ENCODE peak calls at places on chromosomes 11 and 22, in seven cellular contexts. A, Q, H, S, N, X and F are unnamed samples.

GRCh38 chr22:49829044-49829719 is 1.5 kb upstream of the BRD1 start:
- DNase-seq in A (no peak), Q (no peak), H (no peak), S (no peak), N (no peak), X (no peak), F (no peak)

GRCh38 chr22:41816241-41816640 is 15.8 kb downstream of the CCDC134 start:
- DNase-seq in A (no peak), Q (no peak), H (no peak), S (no peak), N (no peak), X (no peak), F (no peak)

GRCh38 chr11:75244052-75244814 is 3.7 kb downstream of the TPBGL start:
- DNase-seq in A (no peak), Q (no peak), H (no peak), S (no peak), N (no peak), X (no peak), F (no peak)

GRCh38 chr11:38392176-38392575 is 1794.1 kb upstream of the RAG2 start:
- DNase-seq in A (no peak), Q (no peak), H (no peak), S (no peak), N (no peak), X (no peak), F (no peak)

GRCh38 chr11:34650528-34650927 is 29.6 kb downstream of the EHF start:
- DNase-seq in A (no peak), Q (no peak), H (no peak), S (peak), N (peak), X (no peak), F (peak)

GRCh38 chr22:35039625-35040024 is 26.3 kb upstream of the ISX start:
- DNase-seq in A (no peak), Q (no peak), H (no peak), S (no peak), N (no peak), X (no peak), F (no peak)

GRCh38 chr22:42893366-42894150 is 36.5 kb upstream of the ARFGAP3 start:
- DNase-seq in A (no peak), Q (no peak), H (no peak), S (no peak), N (no peak), X (no peak), F (no peak)

GRCh38 chr11:90218606-90219005 is 4.2 kb downstream of the CHORDC1 start:
- DNase-seq in A (no peak), Q (peak), H (no peak), S (no peak), N (no peak), X (no peak), F (no peak)

GRCh38 chr11:17014774-17015638 is 792 bp upstream of the PLEKHA7 start:
- DNase-seq in A (no peak), Q (peak), H (peak), S (peak), N (peak), X (no peak), F (peak)

GRCh38 chr22:30041475-30041874 is 38.8 kb upstream of the HORMAD2 start:
- DNase-seq in A (no peak), Q (no peak), H (no peak), S (no peak), N (no peak), X (no peak), F (no peak)

GRCh38 chr22:30041881-30042280 is 38.4 kb upstream of the HORMAD2 start:
- DNase-seq in A (no peak), Q (no peak), H (no peak), S (no peak), N (no peak), X (no peak), F (no peak)

GRCh38 chr22:30043181-30043580 is 37.1 kb upstream of the HORMAD2 start:
- DNase-seq in A (no peak), Q (no peak), H (no peak), S (no peak), N (no peak), X (no peak), F (no peak)

GRCh38 chr22:30038219-30038618 is 42.0 kb upstream of the HORMAD2 start:
- DNase-seq in A (no peak), Q (no peak), H (peak), S (no peak), N (no peak), X (no peak), F (no peak)

GRCh38 chr22:30040499-30041055 is 39.7 kb upstream of the HORMAD2 start:
- DNase-seq in A (no peak), Q (no peak), H (no peak), S (no peak), N (no peak), X (no peak), F (no peak)
- H3K4me3 ChIP-seq in A (no peak), Q (no peak), H (no peak), S (no peak), N (no peak), X (no peak), F (no peak)

DNA sequence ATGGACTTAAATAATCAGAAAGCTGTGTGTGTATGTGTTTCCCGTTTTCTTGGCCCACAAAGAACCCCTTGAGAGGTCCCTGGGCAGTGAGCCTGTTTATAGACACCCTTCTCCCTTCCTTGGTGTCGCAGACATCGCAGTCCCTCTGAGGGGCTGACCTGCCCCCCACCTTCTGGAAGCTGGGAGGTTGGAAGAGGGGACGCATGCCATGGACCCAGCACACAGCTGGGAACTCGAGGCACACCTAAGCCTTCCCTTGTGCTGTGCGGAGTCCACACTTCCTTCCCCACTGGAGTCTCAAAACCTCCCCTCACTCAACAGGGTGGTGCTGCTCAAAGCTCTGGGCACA is 514 bp upstream of the APOBEC3B start:
- DNase-seq in A (no peak), Q (no peak), H (no peak), S (no peak), N (no peak), X (no peak), F (no peak)
- H3K4me3 ChIP-seq in A (peak), Q (no peak), H (peak), S (peak), N (peak), X (no peak), F (no peak)

DNA sequence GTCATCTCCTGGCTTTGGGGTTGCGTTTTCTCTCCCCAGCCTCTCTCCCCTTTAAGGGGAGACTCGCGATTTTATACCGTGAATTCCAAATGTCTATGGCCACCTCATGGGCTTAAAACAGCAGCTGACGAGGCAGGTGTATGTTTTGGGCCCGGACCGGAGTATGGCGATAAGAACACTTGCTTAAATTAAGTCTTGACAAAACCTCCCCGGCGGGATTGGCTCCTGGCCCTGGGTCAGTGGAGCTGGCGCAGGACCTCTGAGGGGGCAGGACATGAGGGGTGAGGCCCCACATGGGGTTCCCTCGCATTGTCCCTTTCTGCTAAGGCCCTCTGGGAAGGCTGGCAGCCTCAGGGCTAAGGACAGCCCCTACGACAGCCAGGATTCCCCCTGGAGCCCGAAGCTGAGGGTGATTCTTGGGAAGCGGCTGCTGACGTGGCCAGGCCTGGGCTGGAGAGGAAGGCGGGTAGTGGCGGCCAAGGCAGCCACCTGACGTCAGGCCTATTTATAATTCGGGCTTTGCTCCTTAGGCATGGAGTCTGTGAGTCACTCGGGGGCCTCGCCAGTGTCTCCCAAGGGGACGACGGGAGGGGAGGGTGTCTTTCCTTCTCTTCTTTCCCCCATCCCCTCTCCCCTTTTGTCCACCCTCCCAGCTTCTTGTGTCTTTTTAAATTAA is 12.7 kb downstream of the MYO18B start:
- DNase-seq in A (no peak), Q (no peak), H (peak), S (no peak), N (no peak), X (no peak), F (no peak)
- H3K4me3 ChIP-seq in A (no peak), Q (no peak), H (no peak), S (no peak), N (no peak), X (no peak), F (no peak)

GRCh38 chr11:10604340-10604748 is 35.9 kb upstream of the LYVE1 start:
- DNase-seq in A (no peak), Q (no peak), H (no peak), S (no peak), N (no peak), X (no peak), F (no peak)

GRCh38 chr11:10607462-10607861 is 39.0 kb upstream of the LYVE1 start:
- DNase-seq in A (no peak), Q (no peak), H (no peak), S (no peak), N (no peak), X (no peak), F (no peak)

GRCh38 chr11:10603721-10604297 is 35.3 kb upstream of the LYVE1 start:
- DNase-seq in A (no peak), Q (no peak), H (no peak), S (no peak), N (no peak), X (no peak), F (no peak)

GRCh38 chr11:10605941-10606381 is 37.5 kb upstream of the LYVE1 start:
- DNase-seq in A (no peak), Q (peak), H (no peak), S (no peak), N (no peak), X (no peak), F (no peak)

GRCh38 chr11:10606536-10607208 is 38.2 kb upstream of the LYVE1 start:
- DNase-seq in A (no peak), Q (no peak), H (no peak), S (no peak), N (no peak), X (no peak), F (peak)
- H3K4me3 ChIP-seq in A (no peak), Q (no peak), H (no peak), S (no peak), N (no peak), X (no peak), F (no peak)

DNA sequence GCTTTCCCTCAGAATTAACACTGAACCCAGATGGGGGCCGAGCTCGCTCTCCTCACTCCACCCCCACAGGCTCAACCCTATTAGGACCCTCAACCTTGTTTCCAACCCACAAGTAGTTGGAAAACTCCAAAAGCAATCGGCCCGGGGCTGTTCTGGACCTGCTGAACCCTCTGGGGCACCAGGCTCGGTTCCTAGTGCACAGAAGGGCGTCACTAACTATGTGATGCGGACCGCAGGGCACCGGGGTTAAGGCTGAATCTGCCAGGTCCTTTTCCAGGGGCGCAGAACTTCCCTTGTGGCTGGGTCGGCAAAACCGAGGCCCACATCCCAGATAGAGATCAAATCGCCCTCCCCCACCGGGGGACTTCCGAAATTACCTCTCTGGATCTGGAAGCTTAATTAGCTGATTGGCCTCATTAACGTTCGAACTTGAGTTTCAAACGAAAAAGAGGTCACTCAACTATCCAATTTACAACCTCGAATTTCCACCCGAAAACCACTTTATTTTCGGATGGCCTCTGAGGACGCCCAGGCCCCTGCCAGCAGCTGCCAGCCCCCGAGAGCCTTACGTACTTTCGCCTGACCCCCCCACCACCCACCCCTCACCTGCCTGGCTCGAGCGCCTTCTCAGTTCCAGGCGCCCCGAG is 1.7 kb downstream of the SHANK2 start:
- DNase-seq in A (no peak), Q (peak), H (no peak), S (no peak), N (no peak), X (no peak), F (no peak)
- H3K4me3 ChIP-seq in A (peak), Q (peak), H (peak), S (no peak), N (no peak), X (peak), F (no peak)

GRCh38 chr11:115926090-115926489 is 421.9 kb upstream of the CADM1 start:
- DNase-seq in A (no peak), Q (no peak), H (no peak), S (no peak), N (no peak), X (no peak), F (no peak)

GRCh38 chr11:115927823-115928329 is 423.7 kb upstream of the CADM1 start:
- DNase-seq in A (no peak), Q (no peak), H (no peak), S (no peak), N (no peak), X (no peak), F (peak)

GRCh38 chr11:115925568-115925904 is 421.3 kb upstream of the CADM1 start:
- DNase-seq in A (no peak), Q (no peak), H (no peak), S (no peak), N (no peak), X (no peak), F (peak)

GRCh38 chr11:115926601-115927000 is 422.4 kb upstream of the CADM1 start:
- DNase-seq in A (no peak), Q (no peak), H (no peak), S (no peak), N (no peak), X (no peak), F (no peak)

GRCh38 chr11:115924744-115925567 is 420.7 kb upstream of the CADM1 start:
- DNase-seq in A (no peak), Q (no peak), H (no peak), S (no peak), N (no peak), X (no peak), F (peak)
- H3K4me3 ChIP-seq in A (no peak), Q (no peak), H (no peak), S (no peak), N (no peak), X (no peak), F (no peak)

DNA sequence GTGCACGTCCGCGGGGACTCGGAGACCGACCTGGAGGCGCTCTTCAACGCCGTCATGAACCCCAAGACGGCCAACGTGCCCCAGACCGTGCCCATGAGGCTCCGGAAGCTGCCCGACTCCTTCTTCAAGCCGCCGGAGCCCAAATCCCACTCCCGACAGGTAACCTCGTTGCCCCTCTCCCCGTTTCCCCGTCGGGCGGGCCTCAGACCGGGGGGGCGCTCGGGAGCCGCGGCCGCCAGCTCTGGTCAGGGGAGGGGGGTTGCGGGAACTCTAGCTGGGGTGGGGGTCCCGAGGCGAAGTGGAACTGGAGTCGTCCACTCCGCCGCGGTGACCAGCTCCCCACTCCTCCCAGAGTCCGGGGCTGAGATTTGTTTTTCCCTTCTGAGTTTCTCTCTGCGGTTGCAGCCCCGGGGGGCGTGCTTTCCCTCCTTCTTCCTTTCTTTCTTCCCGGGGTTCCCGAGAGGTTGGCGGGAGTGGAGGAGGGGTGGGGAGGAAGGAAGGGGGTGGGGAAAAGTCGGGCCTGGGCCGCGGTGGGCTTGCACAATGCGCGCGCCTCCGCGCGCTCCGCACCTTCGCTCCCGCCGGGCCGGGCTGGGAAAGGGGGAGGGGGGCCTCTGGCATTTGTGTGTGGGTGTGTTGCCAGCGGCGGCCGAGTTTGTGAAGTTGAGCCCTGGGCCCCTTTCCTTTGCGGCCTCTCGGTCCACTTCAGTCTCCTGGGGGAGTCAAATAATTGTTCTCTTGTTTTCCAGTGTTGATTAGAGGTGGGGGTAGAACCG is 952 bp downstream of the YAP1 start:
- DNase-seq in A (no peak), Q (peak), H (peak), S (peak), N (no peak), X (peak), F (no peak)
- H3K4me3 ChIP-seq in A (peak), Q (peak), H (peak), S (peak), N (peak), X (peak), F (no peak)

GRCh38 chr22:19970031-19970478 is 28.4 kb upstream of the TXNRD2 start:
- DNase-seq in A (no peak), Q (no peak), H (no peak), S (no peak), N (no peak), X (no peak), F (no peak)
- H3K4me3 ChIP-seq in A (no peak), Q (no peak), H (no peak), S (no peak), N (no peak), X (no peak), F (no peak)

DNA sequence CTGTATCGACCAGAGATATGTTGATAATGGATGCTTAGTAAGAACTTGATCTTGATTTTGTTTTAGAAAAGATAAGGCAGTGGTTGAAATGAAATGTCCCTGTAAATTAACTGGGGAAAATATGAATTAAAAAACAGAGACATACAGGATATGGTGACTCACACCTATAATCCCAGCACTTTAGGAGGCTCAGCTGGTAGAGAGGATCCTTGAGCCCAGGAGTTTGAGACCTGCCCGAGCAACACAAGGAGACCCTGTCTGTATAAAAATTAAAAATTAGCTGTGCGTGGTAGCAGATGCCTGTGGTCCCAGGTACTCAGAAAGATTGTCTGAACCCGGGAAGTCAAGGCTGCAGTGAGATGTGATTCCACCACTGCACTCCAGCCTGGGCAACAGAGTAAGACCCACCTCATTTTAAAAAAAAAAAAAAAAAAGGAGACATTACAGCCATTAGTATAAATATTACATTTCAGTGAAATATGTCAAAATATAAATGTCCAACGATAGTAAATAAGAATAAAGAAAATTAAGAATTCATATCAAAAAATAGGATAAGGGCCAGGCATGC is 4.6 kb downstream of the PICALM start:
- DNase-seq in A (no peak), Q (no peak), H (no peak), S (no peak), N (no peak), X (no peak), F (no peak)
- H3K4me3 ChIP-seq in A (no peak), Q (no peak), H (no peak), S (no peak), N (no peak), X (no peak), F (peak)

GRCh38 chr11:120133216-120134105 is 4.5 kb downstream of the TRIM29 start:
- DNase-seq in A (no peak), Q (no peak), H (no peak), S (no peak), N (peak), X (no peak), F (no peak)
- H3K4me3 ChIP-seq in A (no peak), Q (no peak), H (no peak), S (no peak), N (no peak), X (no peak), F (no peak)